ENCODE peak calls at places on chromosomes 2 and 18, in ten cellular contexts. G is activated CD8-positive, alpha-beta memory T cell treated with anti-CD3 and anti-CD28 coated beads for 1 hour; U is NCI-H1105 treated with DMSO at 0.1 percent for 48 hours; N is DMS153; C is neural crest cell; Z is HCEC 1CT; Y is SK-MEL-5; R is NCI-H1694 treated with DMSO at 0.1 percent for 48 hours; W is A549; S is NCI-H345. B is an unnamed sample.

GRCh38 chr2:239548491-239548890 is 147.7 kb upstream of the HDAC4 start:
- DNase-seq in Z (no peak), Y (no peak), C (no peak), S (no peak), W (no peak), R (no peak), N (no peak), G (no peak), U (no peak), B (peak; percentile 80)

GRCh38 chr2:10239561-10239967 is 63.1 kb upstream of the HPCAL1 start:
- DNase-seq in W (no peak), Z (no peak), C (no peak), Y (peak; percentile 25), G (no peak), S (no peak), N (no peak), U (no peak), R (no peak), B (no peak)

GRCh38 chr2:70498054-70498453 is 55.6 kb downstream of the TGFA start:
- DNase-seq in S (peak; percentile 23), Z (no peak), U (no peak), C (no peak), R (peak; percentile 78), Y (peak; percentile 41), G (no peak), W (peak; percentile 52), N (peak; percentile 33), B (peak; percentile 61)

GRCh38 chr2:152409691-152410597 is 75.0 kb downstream of the FMNL2 start:
- DNase-seq in Y (no peak), S (peak; percentile 47), N (peak; percentile 43), G (no peak), U (no peak), W (no peak), Z (peak; percentile 70), C (no peak), R (no peak), B (no peak)

GRCh38 chr2:3461781-3462492 is 57.4 kb downstream of the ADI1 start:
- DNase-seq in Z (peak; percentile 35), S (peak; percentile 57), G (no peak), W (peak; percentile 60), N (no peak), Y (peak; percentile 74), R (peak; percentile 83), U (peak; percentile 26), C (peak; percentile 40), B (peak; percentile 74)

GRCh38 chr18:12744103-12744502 is 41.3 kb downstream of the PSMG2 start:
- DNase-seq in Z (peak; percentile 82), N (no peak), C (no peak), U (peak; percentile 46), S (peak; percentile 28), W (peak; percentile 52), R (peak; percentile 48), Y (peak; percentile 80), G (no peak), B (peak; percentile 66)

GRCh38 chr18:46452820-46453219 is 204.2 kb downstream of the LOXHD1 start:
- DNase-seq in Y (no peak), Z (peak; percentile 64), C (no peak), U (peak; percentile 44), S (peak; percentile 18), G (no peak), W (no peak), N (no peak), R (no peak), B (no peak)

GRCh38 chr18:50138181-50139064 is 56.5 kb downstream of the MYO5B start:
- DNase-seq in U (no peak), Y (no peak), G (no peak), R (no peak), Z (peak; percentile 23), N (no peak), S (no peak), C (no peak), W (no peak), B (no peak)

GRCh38 chr18:2978626-2979025 is 34.3 kb downstream of the LPIN2 start:
- DNase-seq in N (no peak), C (no peak), G (no peak), R (no peak), W (peak; percentile 21), Y (no peak), U (no peak), S (no peak), Z (peak; percentile 79), B (peak; percentile 12)

GRCh38 chr18:35778850-35779634 is 193.4 kb upstream of the RMP24 start:
- DNase-seq in S (no peak), R (no peak), Z (no peak), W (no peak), Y (no peak), N (no peak), C (no peak), U (no peak), G (no peak), B (no peak)

GRCh38 chr2:216608525-216608924 is 24.7 kb upstream of the IGFBP2 start:
- DNase-seq in G (no peak), N (no peak), C (no peak), Z (no peak), R (no peak), W (no peak), S (no peak), U (no peak), Y (no peak), B (no peak)

GRCh38 chr2:217085543-217085942 is 225.7 kb upstream of the TNP1 start:
- DNase-seq in W (no peak), C (no peak), S (no peak), U (no peak), R (no peak), N (no peak), G (no peak), Z (peak; percentile 60), Y (no peak), B (no peak)